ENCODE peak calls at places on chromosomes 12 and 14, in ten cellular contexts. One of them, this sample, is unnamed.

GRCh38 chr12:88445715-88446393 is 134.4 kb downstream of the KITLG start:
- DNase-seq in suprapubic skin: no peak
- DNase-seq in PC-9: no peak
- DNase-seq in testis: no peak
- DNase-seq in colonic mucosa: no peak
- DNase-seq in tibial nerve: no peak
- DNase-seq in activated B cell treated with CpG ODN at 0.5 μM for 24 hours: no peak
- DNase-seq in adrenal gland: no peak
- DNase-seq in GM10248: no peak
- DNase-seq in WERI-Rb-1: no peak
- DNase-seq in this sample: no peak

GRCh38 chr14:75141967-75142366 is 15.1 kb upstream of the NEK9 start:
- DNase-seq in PC-9: peak
- DNase-seq in testis: peak
- DNase-seq in colonic mucosa: no peak
- DNase-seq in GM10248: no peak
- DNase-seq in suprapubic skin: no peak
- DNase-seq in tibial nerve: no peak
- DNase-seq in adrenal gland: no peak
- DNase-seq in activated B cell treated with CpG ODN at 0.5 μM for 24 hours: no peak
- DNase-seq in WERI-Rb-1: peak
- DNase-seq in this sample: no peak

GRCh38 chr12:40586823-40587222 is 105.4 kb upstream of the CNTN1 start:
- DNase-seq in GM10248: no peak
- DNase-seq in adrenal gland: no peak
- DNase-seq in tibial nerve: no peak
- DNase-seq in WERI-Rb-1: no peak
- DNase-seq in testis: no peak
- DNase-seq in suprapubic skin: no peak
- DNase-seq in PC-9: no peak
- DNase-seq in activated B cell treated with CpG ODN at 0.5 μM for 24 hours: no peak
- DNase-seq in colonic mucosa: no peak
- DNase-seq in this sample: no peak

GRCh38 chr12:11958216-11959091 is 112.3 kb upstream of the BCL2L14 start:
- DNase-seq in adrenal gland: no peak
- DNase-seq in GM10248: peak
- DNase-seq in activated B cell treated with CpG ODN at 0.5 μM for 24 hours: no peak
- DNase-seq in colonic mucosa: no peak
- DNase-seq in WERI-Rb-1: no peak
- DNase-seq in PC-9: peak
- DNase-seq in tibial nerve: no peak
- DNase-seq in testis: no peak
- DNase-seq in suprapubic skin: no peak
- DNase-seq in this sample: no peak

GRCh38 chr12:110247340-110248095 is 33.5 kb upstream of the ATP2A2 start:
- DNase-seq in WERI-Rb-1: no peak
- DNase-seq in colonic mucosa: peak
- DNase-seq in adrenal gland: peak
- DNase-seq in suprapubic skin: no peak
- DNase-seq in PC-9: peak
- DNase-seq in tibial nerve: no peak
- DNase-seq in testis: no peak
- DNase-seq in GM10248: no peak
- DNase-seq in activated B cell treated with CpG ODN at 0.5 μM for 24 hours: no peak
- DNase-seq in this sample: no peak

GRCh38 chr14:72169521-72169920 is 237.3 kb downstream of the RGS6 start:
- DNase-seq in GM10248: no peak
- DNase-seq in WERI-Rb-1: no peak
- DNase-seq in PC-9: no peak
- DNase-seq in testis: peak
- DNase-seq in colonic mucosa: no peak
- DNase-seq in tibial nerve: no peak
- DNase-seq in adrenal gland: no peak
- DNase-seq in suprapubic skin: no peak
- DNase-seq in activated B cell treated with CpG ODN at 0.5 μM for 24 hours: no peak
- DNase-seq in this sample: no peak

GRCh38 chr12:120139958-120140357 is 23.4 kb upstream of the RAB35 start:
- DNase-seq in tibial nerve: no peak
- DNase-seq in colonic mucosa: no peak
- DNase-seq in adrenal gland: no peak
- DNase-seq in PC-9: no peak
- DNase-seq in testis: no peak
- DNase-seq in GM10248: no peak
- DNase-seq in suprapubic skin: no peak
- DNase-seq in activated B cell treated with CpG ODN at 0.5 μM for 24 hours: no peak
- DNase-seq in WERI-Rb-1: no peak
- DNase-seq in this sample: no peak

GRCh38 chr12:77940566-77940965 is 109.9 kb downstream of the NAV3 start:
- DNase-seq in testis: no peak
- DNase-seq in adrenal gland: no peak
- DNase-seq in activated B cell treated with CpG ODN at 0.5 μM for 24 hours: no peak
- DNase-seq in PC-9: no peak
- DNase-seq in GM10248: no peak
- DNase-seq in suprapubic skin: no peak
- DNase-seq in colonic mucosa: no peak
- DNase-seq in tibial nerve: no peak
- DNase-seq in WERI-Rb-1: no peak
- DNase-seq in this sample: no peak

GRCh38 chr12:52004042-52004648 is 2.6 kb upstream of the TAMALIN start:
- DNase-seq in GM10248: no peak
- DNase-seq in testis: peak
- DNase-seq in WERI-Rb-1: peak
- DNase-seq in tibial nerve: no peak
- DNase-seq in adrenal gland: peak
- DNase-seq in colonic mucosa: peak
- DNase-seq in suprapubic skin: no peak
- DNase-seq in PC-9: peak
- DNase-seq in activated B cell treated with CpG ODN at 0.5 μM for 24 hours: no peak
- DNase-seq in this sample: no peak

GRCh38 chr12:119868992-119869391 is 8.1 kb downstream of the CIT start:
- DNase-seq in activated B cell treated with CpG ODN at 0.5 μM for 24 hours: no peak
- DNase-seq in tibial nerve: no peak
- DNase-seq in GM10248: no peak
- DNase-seq in suprapubic skin: no peak
- DNase-seq in testis: no peak
- DNase-seq in adrenal gland: no peak
- DNase-seq in WERI-Rb-1: no peak
- DNase-seq in PC-9: no peak
- DNase-seq in colonic mucosa: no peak
- DNase-seq in this sample: no peak

GRCh38 chr14:102492523-102492910 is 17.1 kb downstream of the ANKRD9 start:
- DNase-seq in suprapubic skin: no peak
- DNase-seq in GM10248: no peak
- DNase-seq in activated B cell treated with CpG ODN at 0.5 μM for 24 hours: no peak
- DNase-seq in WERI-Rb-1: no peak
- DNase-seq in tibial nerve: no peak
- DNase-seq in PC-9: no peak
- DNase-seq in adrenal gland: no peak
- DNase-seq in colonic mucosa: no peak
- DNase-seq in testis: no peak
- DNase-seq in this sample: no peak

GRCh38 chr12:26122681-26123481 is 2.0 kb downstream of the BHLHE41 start:
- DNase-seq in GM10248: peak
- DNase-seq in activated B cell treated with CpG ODN at 0.5 μM for 24 hours: no peak
- DNase-seq in colonic mucosa: peak
- DNase-seq in adrenal gland: peak
- DNase-seq in WERI-Rb-1: peak
- DNase-seq in testis: peak
- DNase-seq in suprapubic skin: peak
- DNase-seq in tibial nerve: peak
- DNase-seq in PC-9: peak
- DNase-seq in this sample: peak

GRCh38 chr12:117680311-117680710 is 288.5 kb downstream of the KSR2 start:
- DNase-seq in GM10248: no peak
- DNase-seq in WERI-Rb-1: no peak
- DNase-seq in adrenal gland: no peak
- DNase-seq in colonic mucosa: no peak
- DNase-seq in suprapubic skin: no peak
- DNase-seq in tibial nerve: no peak
- DNase-seq in testis: no peak
- DNase-seq in activated B cell treated with CpG ODN at 0.5 μM for 24 hours: no peak
- DNase-seq in PC-9: no peak
- DNase-seq in this sample: no peak

GRCh38 chr12:52907092-52907810 is 2.4 kb upstream of the KRT8 start:
- DNase-seq in suprapubic skin: no peak
- DNase-seq in colonic mucosa: peak
- DNase-seq in tibial nerve: no peak
- DNase-seq in WERI-Rb-1: no peak
- DNase-seq in activated B cell treated with CpG ODN at 0.5 μM for 24 hours: no peak
- DNase-seq in PC-9: peak
- DNase-seq in adrenal gland: peak
- DNase-seq in GM10248: no peak
- DNase-seq in testis: peak
- DNase-seq in this sample: no peak

GRCh38 chr14:49623941-49624806 is 3.6 kb downstream of the MGAT2 start:
- DNase-seq in adrenal gland: no peak
- DNase-seq in activated B cell treated with CpG ODN at 0.5 μM for 24 hours: no peak
- DNase-seq in suprapubic skin: no peak
- DNase-seq in testis: no peak
- DNase-seq in GM10248: peak
- DNase-seq in tibial nerve: no peak
- DNase-seq in WERI-Rb-1: no peak
- DNase-seq in colonic mucosa: peak
- DNase-seq in PC-9: no peak
- DNase-seq in this sample: no peak

GRCh38 chr12:59927041-59927440 is 331.2 kb downstream of the SLC16A7 start:
- DNase-seq in PC-9: no peak
- DNase-seq in adrenal gland: no peak
- DNase-seq in WERI-Rb-1: no peak
- DNase-seq in colonic mucosa: no peak
- DNase-seq in tibial nerve: no peak
- DNase-seq in activated B cell treated with CpG ODN at 0.5 μM for 24 hours: no peak
- DNase-seq in GM10248: no peak
- DNase-seq in testis: no peak
- DNase-seq in suprapubic skin: no peak
- DNase-seq in this sample: no peak

DNA sequence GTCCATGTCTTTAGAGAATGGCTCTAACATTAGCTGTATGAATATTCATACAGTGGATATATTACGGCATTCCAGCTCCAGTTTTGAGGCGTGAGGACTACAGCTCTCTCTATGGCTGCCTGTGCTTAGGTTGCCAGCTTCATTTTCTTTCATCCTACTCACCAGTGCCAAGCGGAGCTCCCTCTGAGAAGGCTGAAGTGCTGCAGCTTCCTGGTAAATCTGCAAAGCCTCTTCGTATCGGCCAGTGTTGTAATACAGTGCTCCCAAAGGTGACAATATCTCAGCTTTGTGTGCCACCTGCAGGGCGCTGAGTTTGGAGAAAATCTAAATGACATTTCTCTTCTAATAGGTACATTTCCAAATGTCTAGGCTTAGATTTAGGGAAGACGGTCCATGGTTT is 19.8 kb upstream of the OVCH1 start:
- DNase-seq in suprapubic skin: no peak
- DNase-seq in tibial nerve: no peak
- DNase-seq in activated B cell treated with CpG ODN at 0.5 μM for 24 hours: no peak
- DNase-seq in testis: no peak
- DNase-seq in PC-9: peak
- DNase-seq in colonic mucosa: no peak
- DNase-seq in WERI-Rb-1: peak
- DNase-seq in GM10248: no peak
- DNase-seq in adrenal gland: no peak
- DNase-seq in this sample: no peak
- TF ChIP-seq CTCF in suprapubic skin: no peak
- TF ChIP-seq CTCF in tibial nerve: no peak
- TF ChIP-seq CTCF in activated B cell treated with CpG ODN at 0.5 μM for 24 hours: no peak
- TF ChIP-seq CTCF in testis: no peak
- TF ChIP-seq CTCF in PC-9: peak
- TF ChIP-seq CTCF in colonic mucosa: no peak
- TF ChIP-seq CTCF in WERI-Rb-1: peak
- TF ChIP-seq CTCF in GM10248: peak
- TF ChIP-seq CTCF in adrenal gland: no peak
- TF ChIP-seq CTCF in this sample: no peak

GRCh38 chr14:64952598-64953309 is 10.2 kb upstream of the GPX2 start:
- DNase-seq in suprapubic skin: peak
- DNase-seq in PC-9: no peak
- DNase-seq in activated B cell treated with CpG ODN at 0.5 μM for 24 hours: no peak
- DNase-seq in colonic mucosa: no peak
- DNase-seq in GM10248: peak
- DNase-seq in adrenal gland: no peak
- DNase-seq in WERI-Rb-1: no peak
- DNase-seq in tibial nerve: no peak
- DNase-seq in testis: no peak
- DNase-seq in this sample: no peak
- TF ChIP-seq CTCF in suprapubic skin: no peak
- TF ChIP-seq CTCF in PC-9: peak
- TF ChIP-seq CTCF in activated B cell treated with CpG ODN at 0.5 μM for 24 hours: no peak
- TF ChIP-seq CTCF in colonic mucosa: no peak
- TF ChIP-seq CTCF in GM10248: peak
- TF ChIP-seq CTCF in adrenal gland: no peak
- TF ChIP-seq CTCF in WERI-Rb-1: peak
- TF ChIP-seq CTCF in tibial nerve: no peak
- TF ChIP-seq CTCF in testis: no peak
- TF ChIP-seq CTCF in this sample: no peak

DNA sequence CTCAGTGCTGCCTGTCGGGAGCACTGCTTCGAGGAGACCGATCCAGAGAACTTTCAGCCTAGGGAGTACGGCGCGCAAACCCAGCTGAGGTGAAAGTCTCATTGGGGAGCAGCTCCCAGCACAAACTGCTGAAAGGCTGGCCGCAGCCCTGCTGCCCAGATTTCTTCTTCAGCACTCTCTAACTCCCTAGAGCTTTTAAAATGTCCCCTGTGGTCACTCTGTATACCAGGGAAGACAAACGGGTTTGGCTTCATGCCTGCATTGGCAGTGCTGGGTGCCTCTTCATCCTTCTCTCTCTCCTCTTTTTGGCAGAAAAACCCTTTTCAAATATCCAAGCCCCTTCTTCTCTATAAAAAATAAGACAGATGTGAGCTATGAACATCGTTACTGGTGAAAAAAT is 34.9 kb downstream of the BBS10 start:
- DNase-seq in activated B cell treated with CpG ODN at 0.5 μM for 24 hours: no peak
- DNase-seq in adrenal gland: no peak
- DNase-seq in tibial nerve: no peak
- DNase-seq in WERI-Rb-1: no peak
- DNase-seq in colonic mucosa: no peak
- DNase-seq in PC-9: no peak
- DNase-seq in testis: no peak
- DNase-seq in GM10248: no peak
- DNase-seq in suprapubic skin: no peak
- DNase-seq in this sample: no peak
- TF ChIP-seq CTCF in activated B cell treated with CpG ODN at 0.5 μM for 24 hours: no peak
- TF ChIP-seq CTCF in adrenal gland: no peak
- TF ChIP-seq CTCF in tibial nerve: no peak
- TF ChIP-seq CTCF in WERI-Rb-1: no peak
- TF ChIP-seq CTCF in colonic mucosa: no peak
- TF ChIP-seq CTCF in PC-9: no peak
- TF ChIP-seq CTCF in testis: no peak
- TF ChIP-seq CTCF in GM10248: no peak
- TF ChIP-seq CTCF in suprapubic skin: no peak
- TF ChIP-seq CTCF in this sample: no peak

DNA sequence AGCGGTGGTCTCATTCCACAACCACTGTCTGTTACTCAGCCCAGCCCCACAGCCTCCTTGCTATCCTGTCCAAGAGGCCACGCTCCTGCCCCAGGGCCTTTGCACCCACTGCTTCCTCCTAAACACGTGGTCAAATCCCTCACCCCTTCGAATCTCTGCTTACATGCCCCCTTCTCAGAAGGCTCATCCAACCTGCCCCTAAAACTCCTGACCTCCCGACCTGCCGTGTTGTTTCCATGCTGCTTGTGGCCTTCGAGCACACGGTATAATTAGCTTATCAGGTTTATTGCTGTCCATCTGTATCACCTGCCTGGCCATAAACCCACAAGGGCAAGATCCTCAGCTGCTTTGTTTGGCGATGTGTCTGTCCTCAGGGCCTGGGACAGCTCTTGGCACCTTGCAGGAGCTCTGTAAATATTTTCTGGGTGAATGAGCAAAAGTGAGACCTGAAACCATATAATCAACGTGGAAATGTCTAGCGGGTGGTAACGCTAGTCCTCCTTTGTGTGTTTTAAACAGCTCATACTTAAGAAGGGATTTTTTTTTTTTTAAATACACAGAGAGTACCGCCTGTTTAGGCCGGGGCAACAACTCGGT is 36.0 kb downstream of the SCARB1 start:
- DNase-seq in testis: no peak
- DNase-seq in activated B cell treated with CpG ODN at 0.5 μM for 24 hours: no peak
- DNase-seq in adrenal gland: no peak
- DNase-seq in PC-9: peak
- DNase-seq in WERI-Rb-1: no peak
- DNase-seq in tibial nerve: no peak
- DNase-seq in suprapubic skin: no peak
- DNase-seq in GM10248: peak
- DNase-seq in colonic mucosa: no peak
- DNase-seq in this sample: no peak
- TF ChIP-seq CTCF in testis: no peak
- TF ChIP-seq CTCF in activated B cell treated with CpG ODN at 0.5 μM for 24 hours: no peak
- TF ChIP-seq CTCF in adrenal gland: no peak
- TF ChIP-seq CTCF in PC-9: no peak
- TF ChIP-seq CTCF in WERI-Rb-1: no peak
- TF ChIP-seq CTCF in tibial nerve: no peak
- TF ChIP-seq CTCF in suprapubic skin: no peak
- TF ChIP-seq CTCF in GM10248: no peak
- TF ChIP-seq CTCF in colonic mucosa: no peak
- TF ChIP-seq CTCF in this sample: no peak

This sample was measured in omental fat pad.